ENCODE peak calls at places on chromosomes 3 and 15, in four cellular contexts. One of them, this sample, is unnamed.

GRCh38 chr15:50055333-50056278 is 63.4 kb downstream of the ATP8B4 start:
- DNase-seq in HCT116: no peak
- DNase-seq in heart left ventricle: peak
- DNase-seq in Peyer's patch: no peak
- DNase-seq in this sample: no peak

GRCh38 chr3:170862618-170863374 is 7.2 kb downstream of the RPL22L1 start:
- DNase-seq in HCT116: no peak
- DNase-seq in heart left ventricle: no peak
- DNase-seq in Peyer's patch: no peak
- DNase-seq in this sample: no peak

GRCh38 chr15:56758770-56759449 is 25.6 kb upstream of the ZNF280D start:
- DNase-seq in HCT116: no peak
- DNase-seq in heart left ventricle: no peak
- DNase-seq in Peyer's patch: no peak
- DNase-seq in this sample: no peak

GRCh38 chr15:74337607-74338211 is 29.7 kb downstream of the CYP11A1 start:
- DNase-seq in heart left ventricle: no peak
- DNase-seq in Peyer's patch: no peak
- DNase-seq in HCT116: no peak
- DNase-seq in this sample: peak

GRCh38 chr3:156148946-156149348 is 28.6 kb downstream of the KCNAB1 start:
- DNase-seq in heart left ventricle: peak
- DNase-seq in Peyer's patch: no peak
- DNase-seq in HCT116: no peak
- DNase-seq in this sample: no peak

GRCh38 chr15:26242565-26242964 is 379.4 kb upstream of the ATP10A start:
- DNase-seq in Peyer's patch: no peak
- DNase-seq in heart left ventricle: no peak
- DNase-seq in HCT116: no peak
- DNase-seq in this sample: no peak

GRCh38 chr3:79843180-79843579 is 75.4 kb upstream of the ROBO1 start:
- DNase-seq in heart left ventricle: no peak
- DNase-seq in Peyer's patch: no peak
- DNase-seq in HCT116: no peak
- DNase-seq in this sample: no peak

GRCh38 chr3:133301731-133302130 is 98.1 kb upstream of the BFSP2 start:
- DNase-seq in heart left ventricle: no peak
- DNase-seq in Peyer's patch: no peak
- DNase-seq in HCT116: no peak
- DNase-seq in this sample: no peak

GRCh38 chr3:65006300-65006739 is 318.5 kb upstream of the ADAMTS9 start:
- DNase-seq in heart left ventricle: no peak
- DNase-seq in Peyer's patch: no peak
- DNase-seq in HCT116: no peak
- DNase-seq in this sample: no peak

GRCh38 chr15:91515188-91515754 is 338.2 kb upstream of the SLCO3A1 start:
- DNase-seq in heart left ventricle: peak
- DNase-seq in Peyer's patch: no peak
- DNase-seq in HCT116: no peak
- DNase-seq in this sample: peak

GRCh38 chr3:40800343-40800742 is 275.6 kb downstream of the ZNF621 start:
- DNase-seq in Peyer's patch: no peak
- DNase-seq in heart left ventricle: no peak
- DNase-seq in HCT116: peak
- DNase-seq in this sample: peak

GRCh38 chr15:56249080-56249479 is 5.4 kb upstream of the RFX7 start:
- DNase-seq in HCT116: peak
- DNase-seq in heart left ventricle: no peak
- DNase-seq in Peyer's patch: no peak
- DNase-seq in this sample: no peak

GRCh38 chr3:34865350-34865749 is 774.0 kb upstream of the ARPP21 start:
- DNase-seq in HCT116: no peak
- DNase-seq in heart left ventricle: no peak
- DNase-seq in Peyer's patch: no peak
- DNase-seq in this sample: no peak

GRCh38 chr3:87855211-87855610 is 203.6 kb downstream of the CGGBP1 start:
- DNase-seq in HCT116: no peak
- DNase-seq in heart left ventricle: no peak
- DNase-seq in Peyer's patch: no peak
- DNase-seq in this sample: no peak

GRCh38 chr3:86890997-86891396 is 100.0 kb downstream of the VGLL3 start:
- DNase-seq in heart left ventricle: no peak
- DNase-seq in Peyer's patch: no peak
- DNase-seq in HCT116: no peak
- DNase-seq in this sample: no peak

GRCh38 chr3:9067352-9067975 is 104.2 kb upstream of the RAD18 start:
- DNase-seq in Peyer's patch: no peak
- DNase-seq in heart left ventricle: peak
- DNase-seq in HCT116: peak
- DNase-seq in this sample: peak

GRCh38 chr3:11755276-11755675 is 91.4 kb downstream of the TAMM41 start:
- DNase-seq in HCT116: no peak
- DNase-seq in Peyer's patch: no peak
- DNase-seq in heart left ventricle: no peak
- DNase-seq in this sample: no peak

DNA sequence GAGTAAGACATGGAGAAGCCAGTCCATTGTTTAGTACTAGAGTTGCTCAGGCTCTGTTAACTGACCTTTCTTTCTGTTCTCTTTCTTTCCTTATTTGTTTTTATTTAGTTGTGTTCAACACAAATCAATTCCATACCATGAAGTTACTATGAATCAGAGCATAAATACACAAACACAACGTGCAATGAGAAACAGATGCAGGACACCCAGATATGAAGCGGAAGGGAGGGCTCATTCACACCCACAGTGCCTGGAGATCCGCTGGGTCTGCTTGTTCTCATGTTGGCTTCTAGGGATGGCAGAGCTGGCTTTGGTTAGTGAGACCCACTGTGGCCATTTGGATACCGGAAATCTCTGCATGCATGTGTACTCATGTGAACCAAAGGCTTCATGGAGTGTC is 97.2 kb downstream of the TAMM41 start:
- DNase-seq in Peyer's patch: no peak
- DNase-seq in HCT116: no peak
- DNase-seq in heart left ventricle: no peak
- DNase-seq in this sample: no peak
- TF ChIP-seq POLR2A in Peyer's patch: no peak
- TF ChIP-seq POLR2A in HCT116: no peak
- TF ChIP-seq POLR2A in heart left ventricle: no peak
- TF ChIP-seq POLR2A in this sample: no peak

GRCh38 chr3:25663324-25664065 is 1.2 kb downstream of the TOP2B start:
- DNase-seq in heart left ventricle: no peak
- DNase-seq in Peyer's patch: peak
- DNase-seq in HCT116: peak
- DNase-seq in this sample: no peak
- TF ChIP-seq POLR2A in heart left ventricle: no peak
- TF ChIP-seq POLR2A in Peyer's patch: no peak
- TF ChIP-seq POLR2A in HCT116: no peak
- TF ChIP-seq POLR2A in this sample: no peak

GRCh38 chr15:84881520-84881830 is 3.0 kb upstream of the SLC28A1 start:
- DNase-seq in Peyer's patch: no peak
- DNase-seq in HCT116: no peak
- DNase-seq in heart left ventricle: no peak
- DNase-seq in this sample: peak
- TF ChIP-seq POLR2A in Peyer's patch: no peak
- TF ChIP-seq POLR2A in HCT116: no peak
- TF ChIP-seq POLR2A in heart left ventricle: no peak
- TF ChIP-seq POLR2A in this sample: no peak

GRCh38 chr3:45226206-45226915 is at the start of gene TMEM158:
- DNase-seq in heart left ventricle: peak
- DNase-seq in HCT116: no peak
- DNase-seq in Peyer's patch: peak
- DNase-seq in this sample: peak
- TF ChIP-seq POLR2A in heart left ventricle: no peak
- TF ChIP-seq POLR2A in HCT116: no peak
- TF ChIP-seq POLR2A in Peyer's patch: no peak
- TF ChIP-seq POLR2A in this sample: no peak

DNA sequence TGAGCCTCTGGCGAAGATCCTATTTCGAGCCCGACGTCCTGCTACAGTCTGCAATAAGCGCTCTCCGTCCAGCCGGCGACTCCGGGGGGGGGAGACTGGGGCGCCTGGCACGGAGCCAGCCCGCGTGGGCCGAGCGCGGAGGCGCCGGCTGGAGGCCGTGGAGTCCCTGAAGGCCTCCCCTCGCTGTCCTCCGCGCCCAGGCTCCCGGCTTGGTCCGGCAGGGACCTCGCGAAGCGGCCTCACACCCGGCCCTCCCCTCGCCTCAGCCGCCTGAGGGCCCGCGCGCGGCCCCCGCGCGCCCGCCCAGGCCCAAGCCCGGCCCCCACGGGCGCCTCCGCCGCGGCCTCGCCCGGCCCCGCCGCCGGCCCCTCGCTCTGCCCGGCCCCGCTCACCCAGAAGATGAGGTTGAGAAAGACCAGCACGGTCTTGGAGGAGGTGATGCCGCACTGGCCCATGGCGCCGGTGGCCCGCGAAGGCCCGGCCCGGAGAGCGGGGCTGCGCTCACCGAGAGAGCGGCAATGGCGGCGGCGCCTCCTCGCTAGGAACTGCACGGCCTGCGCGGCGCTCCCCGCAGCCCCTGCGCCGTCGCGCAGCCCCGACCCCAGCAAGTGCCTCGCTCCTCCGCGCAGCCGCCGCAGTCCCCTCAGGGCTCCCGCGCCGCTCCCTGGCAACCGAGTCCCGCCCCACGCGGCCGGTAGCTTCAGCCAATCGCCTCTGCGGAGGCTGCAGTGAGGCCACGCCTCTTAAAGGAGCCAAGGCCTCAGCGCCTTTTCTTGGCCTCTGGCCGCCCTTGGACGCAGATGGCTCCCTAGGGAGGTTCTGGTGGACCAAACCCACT is at the start of gene TSPAN3:
- DNase-seq in heart left ventricle: peak
- DNase-seq in Peyer's patch: peak
- DNase-seq in HCT116: peak
- DNase-seq in this sample: peak
- TF ChIP-seq POLR2A in heart left ventricle: peak
- TF ChIP-seq POLR2A in Peyer's patch: peak
- TF ChIP-seq POLR2A in HCT116: peak
- TF ChIP-seq POLR2A in this sample: no peak

GRCh38 chr3:10398341-10398740 is 77.4 kb upstream of the SEC13 start:
- DNase-seq in Peyer's patch: no peak
- DNase-seq in HCT116: no peak
- DNase-seq in heart left ventricle: no peak
- DNase-seq in this sample: no peak

GRCh38 chr3:10399634-10400033 is 78.7 kb upstream of the SEC13 start:
- DNase-seq in heart left ventricle: no peak
- DNase-seq in Peyer's patch: no peak
- DNase-seq in HCT116: no peak
- DNase-seq in this sample: no peak

GRCh38 chr3:10400050-10400748 is 79.3 kb upstream of the SEC13 start:
- DNase-seq in Peyer's patch: no peak
- DNase-seq in heart left ventricle: no peak
- DNase-seq in HCT116: no peak
- DNase-seq in this sample: no peak

GRCh38 chr3:10401990-10402761 is 81.3 kb upstream of the SEC13 start:
- DNase-seq in HCT116: no peak
- DNase-seq in Peyer's patch: no peak
- DNase-seq in heart left ventricle: no peak
- DNase-seq in this sample: no peak

DNA sequence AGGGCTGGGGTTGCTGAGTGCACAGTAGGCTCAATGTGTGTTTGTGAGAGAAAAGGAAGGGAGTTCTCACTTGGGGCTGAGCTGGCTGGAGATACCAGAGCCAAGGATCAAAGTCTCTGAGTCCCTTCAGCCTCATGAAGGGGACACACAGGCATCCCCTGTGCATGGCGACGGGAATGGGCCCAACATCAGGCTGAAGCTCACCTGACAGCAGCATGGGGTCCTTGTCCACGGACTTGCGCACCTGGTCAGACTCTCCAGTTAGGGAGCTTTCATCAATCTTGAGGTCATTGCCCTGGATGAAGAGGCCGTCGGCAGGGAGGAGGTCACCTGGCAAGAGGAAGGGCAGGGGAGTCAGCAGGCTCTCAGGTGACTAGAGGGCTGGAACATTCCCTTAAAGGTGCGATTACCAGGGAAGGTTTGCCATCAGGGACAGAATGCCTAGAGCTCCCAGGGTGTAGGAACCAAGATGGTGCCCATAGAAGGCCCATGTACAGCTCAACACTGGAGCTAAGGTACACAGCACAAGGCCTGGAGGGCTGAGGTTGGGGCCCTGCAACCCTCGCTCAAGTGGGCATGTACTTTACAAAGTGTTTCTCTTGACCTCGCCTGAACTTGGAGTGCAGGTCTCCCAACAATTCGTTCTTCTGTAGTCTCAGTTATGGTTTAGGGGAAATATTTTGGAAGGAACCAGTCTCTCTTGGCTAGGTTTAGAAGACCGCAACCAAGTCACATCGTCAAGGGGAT is 80.0 kb upstream of the SEC13 start:
- DNase-seq in heart left ventricle: no peak
- DNase-seq in HCT116: no peak
- DNase-seq in Peyer's patch: no peak
- DNase-seq in this sample: no peak
- TF ChIP-seq POLR2A in heart left ventricle: no peak
- TF ChIP-seq POLR2A in HCT116: no peak
- TF ChIP-seq POLR2A in Peyer's patch: no peak
- TF ChIP-seq POLR2A in this sample: no peak